ENCODE peak calls at places on chromosomes 7 and 10, in eight cellular contexts. One of them, this sample, is unnamed.

GRCh38 chr7:77316219-77316978 is 99.8 kb downstream of the GSAP start:
- DNase-seq in PC-3: peak; percentile 57
- DNase-seq in heart right ventricle: no peak
- DNase-seq in HCT116: no peak
- DNase-seq in GM12865: no peak
- DNase-seq in GM06990: no peak
- DNase-seq in CD8-positive, alpha-beta memory T cell: no peak
- DNase-seq in cardiac fibroblast: no peak
- DNase-seq in this sample: no peak

GRCh38 chr7:69813637-69814240 is 215.5 kb downstream of the AUTS2 start:
- DNase-seq in PC-3: no peak
- DNase-seq in GM06990: no peak
- DNase-seq in CD8-positive, alpha-beta memory T cell: no peak
- DNase-seq in cardiac fibroblast: no peak
- DNase-seq in heart right ventricle: no peak
- DNase-seq in GM12865: peak; percentile 22
- DNase-seq in HCT116: no peak
- DNase-seq in this sample: no peak

GRCh38 chr7:167087-167855 is 25.1 kb upstream of the FAM20C start:
- DNase-seq in heart right ventricle: no peak
- DNase-seq in GM06990: no peak
- DNase-seq in GM12865: no peak
- DNase-seq in HCT116: no peak
- DNase-seq in CD8-positive, alpha-beta memory T cell: no peak
- DNase-seq in cardiac fibroblast: no peak
- DNase-seq in PC-3: no peak
- DNase-seq in this sample: no peak

GRCh38 chr10:71285180-71285545 is 33.9 kb upstream of the SLC29A3 start:
- DNase-seq in cardiac fibroblast: peak; percentile 42
- DNase-seq in heart right ventricle: no peak
- DNase-seq in CD8-positive, alpha-beta memory T cell: peak; percentile 6
- DNase-seq in GM12865: peak; percentile 42
- DNase-seq in GM06990: no peak
- DNase-seq in HCT116: no peak
- DNase-seq in PC-3: peak; percentile 47
- DNase-seq in this sample: no peak

GRCh38 chr7:140670343-140670935 is 2.3 kb upstream of the ADCK2 start:
- DNase-seq in GM06990: no peak
- DNase-seq in PC-3: no peak
- DNase-seq in HCT116: no peak
- DNase-seq in CD8-positive, alpha-beta memory T cell: no peak
- DNase-seq in GM12865: no peak
- DNase-seq in heart right ventricle: no peak
- DNase-seq in cardiac fibroblast: no peak
- DNase-seq in this sample: no peak

GRCh38 chr10:78578929-78579328 is 489.8 kb upstream of the ZMIZ1 start:
- DNase-seq in HCT116: no peak
- DNase-seq in cardiac fibroblast: peak; percentile 29
- DNase-seq in GM12865: peak; percentile 10
- DNase-seq in GM06990: no peak
- DNase-seq in CD8-positive, alpha-beta memory T cell: no peak
- DNase-seq in heart right ventricle: no peak
- DNase-seq in PC-3: peak; percentile 64
- DNase-seq in this sample: no peak

GRCh38 chr10:26213157-26213780 is 3.3 kb upstream of the GAD2 start:
- DNase-seq in PC-3: no peak
- DNase-seq in heart right ventricle: no peak
- DNase-seq in GM06990: no peak
- DNase-seq in CD8-positive, alpha-beta memory T cell: no peak
- DNase-seq in cardiac fibroblast: no peak
- DNase-seq in HCT116: no peak
- DNase-seq in GM12865: no peak
- DNase-seq in this sample: no peak

GRCh38 chr10:131068760-131069159 is 242.8 kb downstream of the TCERG1L start:
- DNase-seq in heart right ventricle: no peak
- DNase-seq in CD8-positive, alpha-beta memory T cell: no peak
- DNase-seq in GM12865: no peak
- DNase-seq in cardiac fibroblast: no peak
- DNase-seq in PC-3: no peak
- DNase-seq in GM06990: no peak
- DNase-seq in HCT116: no peak
- DNase-seq in this sample: no peak

GRCh38 chr7:44633254-44634186 is 27.1 kb downstream of the OGDH start:
- DNase-seq in GM06990: peak; percentile 70
- DNase-seq in HCT116: no peak
- DNase-seq in heart right ventricle: peak; percentile 61
- DNase-seq in CD8-positive, alpha-beta memory T cell: peak; percentile 49
- DNase-seq in PC-3: peak; percentile 96
- DNase-seq in cardiac fibroblast: peak; percentile 95
- DNase-seq in GM12865: peak; percentile 93
- DNase-seq in this sample: peak; percentile 82

DNA sequence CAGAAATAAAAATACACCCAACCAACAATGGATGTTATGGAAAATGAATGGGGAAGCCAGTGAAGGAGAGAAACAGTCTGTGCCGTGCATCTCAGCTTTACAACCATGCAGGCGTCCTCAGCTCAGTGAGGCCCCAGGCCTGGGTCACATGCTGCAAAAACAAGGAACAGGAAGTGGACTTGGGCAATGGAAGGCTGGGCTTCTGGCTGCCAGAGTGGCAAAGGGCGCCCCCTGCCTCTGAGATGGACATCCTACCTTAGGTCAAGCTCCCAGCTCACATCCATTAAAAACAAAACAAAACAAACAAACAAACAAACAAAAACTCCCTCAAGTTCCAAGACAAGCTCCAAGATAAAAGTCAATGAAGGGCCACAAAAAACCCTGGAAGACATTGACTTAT is 54.7 kb upstream of the AFAP1L2 start:
- DNase-seq in CD8-positive, alpha-beta memory T cell: no peak
- DNase-seq in cardiac fibroblast: peak; percentile 38
- DNase-seq in GM06990: no peak
- DNase-seq in GM12865: peak; percentile 67
- DNase-seq in PC-3: peak; percentile 47
- DNase-seq in HCT116: peak; percentile 33
- DNase-seq in heart right ventricle: no peak
- DNase-seq in this sample: no peak
- H3K4me3 ChIP-seq in CD8-positive, alpha-beta memory T cell: no peak overlapping the region
- H3K4me3 ChIP-seq in cardiac fibroblast: no peak overlapping the region
- H3K4me3 ChIP-seq in GM06990: no peak overlapping the region
- H3K4me3 ChIP-seq in GM12865: no peak overlapping the region
- H3K4me3 ChIP-seq in PC-3: no peak overlapping the region
- H3K4me3 ChIP-seq in HCT116: no peak overlapping the region
- H3K4me3 ChIP-seq in heart right ventricle: no peak overlapping the region
- H3K4me3 ChIP-seq in this sample: no peak overlapping the region

DNA sequence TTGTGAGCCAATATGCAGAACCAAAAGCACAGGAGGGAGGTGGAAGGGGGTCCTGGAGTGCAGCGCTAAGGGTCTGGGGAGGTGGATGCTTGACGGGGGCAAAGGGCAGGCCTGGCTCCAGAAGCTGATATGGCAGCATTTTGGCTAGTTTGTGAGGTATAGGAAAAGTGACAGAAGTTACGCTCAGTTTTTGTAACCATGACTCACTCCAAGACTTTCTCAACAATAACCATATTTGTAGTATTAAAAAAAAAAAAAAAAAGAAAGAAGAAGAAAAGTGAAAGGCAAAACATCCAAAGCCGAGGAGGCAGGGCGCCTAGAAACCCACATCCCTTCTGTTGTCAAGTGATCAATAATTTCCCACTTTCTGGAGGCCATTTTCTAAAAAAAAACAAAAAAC is 92.3 kb downstream of the RNF216 start:
- DNase-seq in PC-3: no peak
- DNase-seq in GM12865: peak; percentile 68
- DNase-seq in cardiac fibroblast: peak; percentile 79
- DNase-seq in CD8-positive, alpha-beta memory T cell: no peak
- DNase-seq in GM06990: no peak
- DNase-seq in HCT116: no peak
- DNase-seq in heart right ventricle: no peak
- DNase-seq in this sample: no peak
- H3K4me3 ChIP-seq in PC-3: no peak overlapping the region
- H3K4me3 ChIP-seq in GM12865: no peak overlapping the region
- H3K4me3 ChIP-seq in cardiac fibroblast: no peak overlapping the region
- H3K4me3 ChIP-seq in CD8-positive, alpha-beta memory T cell: no peak overlapping the region
- H3K4me3 ChIP-seq in GM06990: no peak overlapping the region
- H3K4me3 ChIP-seq in HCT116: no peak overlapping the region
- H3K4me3 ChIP-seq in heart right ventricle: no peak overlapping the region
- H3K4me3 ChIP-seq in this sample: no peak overlapping the region

GRCh38 chr7:134313543-134313942 is 3.2 kb downstream of the SLC35B4 start:
- DNase-seq in CD8-positive, alpha-beta memory T cell: no peak
- DNase-seq in GM12865: no peak
- DNase-seq in cardiac fibroblast: no peak
- DNase-seq in PC-3: no peak
- DNase-seq in GM06990: no peak
- DNase-seq in heart right ventricle: no peak
- DNase-seq in HCT116: no peak
- DNase-seq in this sample: no peak

GRCh38 chr7:134307320-134307719 is 9.4 kb downstream of the SLC35B4 start:
- DNase-seq in HCT116: no peak
- DNase-seq in GM06990: no peak
- DNase-seq in CD8-positive, alpha-beta memory T cell: no peak
- DNase-seq in PC-3: peak; percentile 34
- DNase-seq in GM12865: no peak
- DNase-seq in heart right ventricle: no peak
- DNase-seq in cardiac fibroblast: no peak
- DNase-seq in this sample: no peak

GRCh38 chr7:134315679-134316538 is 821 bp downstream of the SLC35B4 start:
- DNase-seq in GM06990: no peak
- DNase-seq in cardiac fibroblast: peak; percentile 39
- DNase-seq in heart right ventricle: no peak
- DNase-seq in CD8-positive, alpha-beta memory T cell: no peak
- DNase-seq in HCT116: no peak
- DNase-seq in GM12865: no peak
- DNase-seq in PC-3: peak; percentile 6
- DNase-seq in this sample: no peak

GRCh38 chr7:134316539-134317344 is at the start of gene SLC35B4:
- DNase-seq in cardiac fibroblast: peak; percentile 97
- DNase-seq in GM12865: peak; percentile 98
- DNase-seq in heart right ventricle: peak; percentile 97
- DNase-seq in CD8-positive, alpha-beta memory T cell: peak; percentile 90
- DNase-seq in PC-3: peak; percentile 96
- DNase-seq in HCT116: peak; percentile 91
- DNase-seq in GM06990: peak; percentile 96
- DNase-seq in this sample: peak; percentile 91

DNA sequence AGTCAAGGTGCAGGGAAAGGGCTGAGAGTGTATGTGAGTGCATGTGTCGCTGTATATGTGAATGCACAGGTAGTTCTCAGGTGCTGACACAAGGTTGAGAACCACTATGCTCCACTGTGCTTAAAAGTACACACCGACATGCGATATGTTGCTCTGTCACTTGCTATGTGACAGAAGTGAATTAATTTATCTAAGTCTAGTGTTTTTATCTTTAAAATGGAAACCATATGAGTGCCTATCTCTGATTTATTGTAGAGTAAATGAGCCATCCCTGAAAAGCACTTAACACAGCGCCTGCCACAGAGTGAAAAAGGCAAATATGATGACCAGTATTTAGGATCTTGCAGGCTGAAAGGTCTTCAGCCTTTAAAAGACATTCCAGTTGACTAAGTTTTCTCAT is 4.9 kb downstream of the SLC35B4 start:
- DNase-seq in GM06990: no peak
- DNase-seq in GM12865: no peak
- DNase-seq in cardiac fibroblast: no peak
- DNase-seq in PC-3: no peak
- DNase-seq in HCT116: no peak
- DNase-seq in heart right ventricle: no peak
- DNase-seq in CD8-positive, alpha-beta memory T cell: no peak
- DNase-seq in this sample: no peak
- H3K4me3 ChIP-seq in GM06990: no peak overlapping the region
- H3K4me3 ChIP-seq in GM12865: no peak overlapping the region
- H3K4me3 ChIP-seq in cardiac fibroblast: no peak overlapping the region
- H3K4me3 ChIP-seq in PC-3: no peak overlapping the region
- H3K4me3 ChIP-seq in HCT116: no peak overlapping the region
- H3K4me3 ChIP-seq in heart right ventricle: no peak overlapping the region
- H3K4me3 ChIP-seq in CD8-positive, alpha-beta memory T cell: no peak overlapping the region
- H3K4me3 ChIP-seq in this sample: no peak overlapping the region

GRCh38 chr7:1716263-1717094 is 46.4 kb downstream of the ELFN1 start:
- DNase-seq in heart right ventricle: no peak
- DNase-seq in CD8-positive, alpha-beta memory T cell: no peak
- DNase-seq in cardiac fibroblast: peak; percentile 20
- DNase-seq in HCT116: no peak
- DNase-seq in PC-3: peak; percentile 82
- DNase-seq in GM12865: no peak
- DNase-seq in GM06990: no peak
- DNase-seq in this sample: peak; percentile 37
- H3K4me3 ChIP-seq in heart right ventricle: no peak overlapping the region
- H3K4me3 ChIP-seq in CD8-positive, alpha-beta memory T cell: no peak overlapping the region
- H3K4me3 ChIP-seq in cardiac fibroblast: no peak overlapping the region
- H3K4me3 ChIP-seq in HCT116: no peak overlapping the region
- H3K4me3 ChIP-seq in PC-3: no peak overlapping the region
- H3K4me3 ChIP-seq in GM12865: no peak overlapping the region
- H3K4me3 ChIP-seq in GM06990: no peak overlapping the region
- H3K4me3 ChIP-seq in this sample: no peak overlapping the region

GRCh38 chr7:72028267-72028666 is 383.9 kb downstream of the CALN1 start:
- DNase-seq in heart right ventricle: no peak
- DNase-seq in HCT116: no peak
- DNase-seq in PC-3: no peak
- DNase-seq in CD8-positive, alpha-beta memory T cell: no peak
- DNase-seq in cardiac fibroblast: no peak
- DNase-seq in GM06990: no peak
- DNase-seq in GM12865: no peak
- DNase-seq in this sample: no peak
- H3K4me3 ChIP-seq in heart right ventricle: no peak overlapping the region
- H3K4me3 ChIP-seq in HCT116: no peak overlapping the region
- H3K4me3 ChIP-seq in PC-3: no peak overlapping the region
- H3K4me3 ChIP-seq in CD8-positive, alpha-beta memory T cell: no peak overlapping the region
- H3K4me3 ChIP-seq in cardiac fibroblast: no peak overlapping the region
- H3K4me3 ChIP-seq in GM06990: no peak overlapping the region
- H3K4me3 ChIP-seq in GM12865: no peak overlapping the region
- H3K4me3 ChIP-seq in this sample: no peak overlapping the region

GRCh38 chr7:115191506-115191905 is 269.6 kb downstream of the MDFIC start:
- DNase-seq in HCT116: no peak
- DNase-seq in heart right ventricle: no peak
- DNase-seq in GM12865: no peak
- DNase-seq in PC-3: peak; percentile 38
- DNase-seq in GM06990: no peak
- DNase-seq in cardiac fibroblast: no peak
- DNase-seq in CD8-positive, alpha-beta memory T cell: no peak
- DNase-seq in this sample: no peak
- H3K4me3 ChIP-seq in HCT116: no peak overlapping the region
- H3K4me3 ChIP-seq in heart right ventricle: no peak overlapping the region
- H3K4me3 ChIP-seq in GM12865: no peak overlapping the region
- H3K4me3 ChIP-seq in PC-3: no peak overlapping the region
- H3K4me3 ChIP-seq in GM06990: no peak overlapping the region
- H3K4me3 ChIP-seq in cardiac fibroblast: no peak overlapping the region
- H3K4me3 ChIP-seq in CD8-positive, alpha-beta memory T cell: no peak overlapping the region
- H3K4me3 ChIP-seq in this sample: no peak overlapping the region

GRCh38 chr7:138869353-138869752 is 71.4 kb upstream of the ATP6V0A4 start:
- DNase-seq in PC-3: no peak
- DNase-seq in heart right ventricle: no peak
- DNase-seq in HCT116: no peak
- DNase-seq in GM12865: no peak
- DNase-seq in GM06990: no peak
- DNase-seq in cardiac fibroblast: no peak
- DNase-seq in CD8-positive, alpha-beta memory T cell: no peak
- DNase-seq in this sample: no peak
- H3K4me3 ChIP-seq in PC-3: no peak overlapping the region
- H3K4me3 ChIP-seq in heart right ventricle: no peak overlapping the region
- H3K4me3 ChIP-seq in HCT116: no peak overlapping the region
- H3K4me3 ChIP-seq in GM12865: no peak overlapping the region
- H3K4me3 ChIP-seq in GM06990: no peak overlapping the region
- H3K4me3 ChIP-seq in cardiac fibroblast: no peak overlapping the region
- H3K4me3 ChIP-seq in CD8-positive, alpha-beta memory T cell: no peak overlapping the region
- H3K4me3 ChIP-seq in this sample: no peak overlapping the region

This sample was measured in skeletal muscle cell.